ENCODE peak calls at places on chromosomes 11 and 22, in seven cellular contexts. H is substantia nigra; B is osteocyte; T is stimulated activated CD4-positive, alpha-beta T cell treated with anti-CD3 and anti-CD28 coated beads, Interleukin-1b, Interleukin-23, amount 100 ng/mL, for 1 hour; Y is activated CD4-positive, alpha-beta T cell treated with anti-CD3 and anti-CD28 coated beads, Interleukin-2, amount 50 U/mL, for 24 hours; E is kidney glomerular epithelial cell; J is RWPE2. X is an unnamed sample.

GRCh38 chr11:31940396-31941037 is 129.4 kb upstream of the PAX6 start:
- DNase-seq in H (no peak), B (no peak), T (no peak), Y (no peak), E (no peak), J (no peak), X (no peak)

GRCh38 chr11:104484784-104485554 is 321.0 kb upstream of the PDGFD start:
- DNase-seq in H (no peak), B (no peak), T (no peak), Y (no peak), E (no peak), J (no peak), X (no peak)

GRCh38 chr11:134086376-134086775 is 17.5 kb downstream of the JAM3 start:
- DNase-seq in H (no peak), B (no peak), T (no peak), Y (no peak), E (no peak), J (no peak), X (no peak)

GRCh38 chr11:115164774-115165173 is 339.4 kb downstream of the CADM1 start:
- DNase-seq in H (no peak), B (no peak), T (no peak), Y (no peak), E (no peak), J (no peak), X (no peak)

GRCh38 chr22:29344137-29344536 is 28.6 kb upstream of the RASL10A start:
- DNase-seq in H (peak; percentile 44), B (no peak), T (no peak), Y (no peak), E (peak; percentile 96), J (no peak), X (peak; percentile 95)

GRCh38 chr22:43136255-43136654 is 6.9 kb downstream of the MCAT start:
- DNase-seq in H (no peak), B (no peak), T (no peak), Y (no peak), E (no peak), J (no peak), X (no peak)

GRCh38 chr11:78560826-78561484 is 13.7 kb downstream of the NARS2 start:
- DNase-seq in H (no peak), B (no peak), T (no peak), Y (no peak), E (no peak), J (no peak), X (no peak)

GRCh38 chr11:17762309-17762974 is 27.9 kb downstream of the KCNC1 start:
- DNase-seq in H (no peak), B (no peak), T (no peak), Y (no peak), E (no peak), J (no peak), X (peak; percentile 9)

GRCh38 chr11:27385245-27385644 is 22.2 kb upstream of the CCDC34 start:
- DNase-seq in H (no peak), B (no peak), T (no peak), Y (no peak), E (peak; percentile 60), J (no peak), X (no peak)

GRCh38 chr11:67058506-67058905 is 1.9 kb downstream of the RHOD start:
- DNase-seq in H (no peak), B (no peak), T (no peak), Y (no peak), E (no peak), J (no peak), X (no peak)

GRCh38 chr11:91209751-91210150 is 986.9 kb upstream of the CHORDC1 start:
- DNase-seq in H (no peak), B (no peak), T (no peak), Y (no peak), E (no peak), J (no peak), X (no peak)

GRCh38 chr11:44651535-44652130 is 75.1 kb upstream of the TSPAN18 start:
- DNase-seq in H (no peak), B (no peak), T (no peak), Y (no peak), E (no peak), J (no peak), X (no peak)